ENCODE peak calls at places on chromosomes 1 and 21, in five cellular contexts. One of them, this sample, is unnamed.
A peak's percentile ranks its signal among the peaks of the same experiment; 100 is the strongest.

GRCh38 chr21:31012133-31013089 is 25.9 kb downstream of the KRTAP19-8 start:
- DNase-seq in pancreas: no peak
- DNase-seq in mesendoderm: no peak
- DNase-seq in cardiac muscle cell: no peak
- DNase-seq in PC-9: no peak
- DNase-seq in this sample: no peak

GRCh38 chr1:22412932-22413727 is 38.5 kb upstream of the ZBTB40 start:
- DNase-seq in mesendoderm: peak; percentile 68
- DNase-seq in PC-9: peak; percentile 39
- DNase-seq in pancreas: peak; percentile 45
- DNase-seq in cardiac muscle cell: peak; percentile 44
- DNase-seq in this sample: no peak

GRCh38 chr1:90402893-90403849 is 313.9 kb downstream of the BARHL2 start:
- DNase-seq in mesendoderm: peak; percentile 90
- DNase-seq in PC-9: peak; percentile 74
- DNase-seq in cardiac muscle cell: peak; percentile 97
- DNase-seq in pancreas: peak; percentile 77
- DNase-seq in this sample: no peak

GRCh38 chr1:202586018-202586821 is 124.0 kb downstream of the SYT2 start:
- DNase-seq in cardiac muscle cell: peak; percentile 73
- DNase-seq in PC-9: no peak
- DNase-seq in pancreas: no peak
- DNase-seq in mesendoderm: peak; percentile 88
- DNase-seq in this sample: peak; percentile 64

GRCh38 chr1:54475357-54476230 is 69.4 kb upstream of the SSBP3 start:
- DNase-seq in pancreas: no peak
- DNase-seq in mesendoderm: no peak
- DNase-seq in PC-9: no peak
- DNase-seq in cardiac muscle cell: no peak
- DNase-seq in this sample: peak; percentile 55

GRCh38 chr1:180184041-180184440 is 29.4 kb downstream of the QSOX1 start:
- DNase-seq in pancreas: no peak
- DNase-seq in mesendoderm: no peak
- DNase-seq in PC-9: no peak
- DNase-seq in cardiac muscle cell: no peak
- DNase-seq in this sample: no peak

GRCh38 chr1:166069390-166069789 is 97.4 kb downstream of the FAM78B start:
- DNase-seq in PC-9: no peak
- DNase-seq in mesendoderm: peak; percentile 26
- DNase-seq in cardiac muscle cell: no peak
- DNase-seq in pancreas: no peak
- DNase-seq in this sample: no peak

GRCh38 chr1:244794071-244794470 is 41.4 kb upstream of the COX20 start:
- DNase-seq in mesendoderm: no peak
- DNase-seq in cardiac muscle cell: no peak
- DNase-seq in PC-9: no peak
- DNase-seq in pancreas: no peak
- DNase-seq in this sample: no peak

GRCh38 chr21:15751561-15751960 is 21.8 kb downstream of the USP25 start:
- DNase-seq in pancreas: no peak
- DNase-seq in mesendoderm: no peak
- DNase-seq in PC-9: no peak
- DNase-seq in cardiac muscle cell: no peak
- DNase-seq in this sample: no peak

GRCh38 chr1:109474697-109475096 is 8.4 kb downstream of the SYPL2 start:
- DNase-seq in cardiac muscle cell: no peak
- DNase-seq in pancreas: no peak
- DNase-seq in PC-9: no peak
- DNase-seq in mesendoderm: no peak
- DNase-seq in this sample: no peak

GRCh38 chr1:15296602-15297321 is 49.7 kb downstream of the FHAD1 start:
- DNase-seq in cardiac muscle cell: peak; percentile 7
- DNase-seq in PC-9: no peak
- DNase-seq in mesendoderm: no peak
- DNase-seq in pancreas: no peak
- DNase-seq in this sample: no peak

GRCh38 chr1:110696818-110697217 is 22.1 kb upstream of the KCNA3 start:
- DNase-seq in mesendoderm: no peak
- DNase-seq in cardiac muscle cell: no peak
- DNase-seq in pancreas: no peak
- DNase-seq in PC-9: no peak
- DNase-seq in this sample: no peak

GRCh38 chr1:18322353-18323032 is 158.2 kb upstream of the KLHDC7A start:
- DNase-seq in cardiac muscle cell: no peak
- DNase-seq in PC-9: no peak
- DNase-seq in mesendoderm: peak; percentile 80
- DNase-seq in pancreas: no peak
- DNase-seq in this sample: no peak

GRCh38 chr1:64744492-64745180 is at the start of gene RAVER2:
- DNase-seq in pancreas: peak; percentile 82
- DNase-seq in PC-9: peak; percentile 90
- DNase-seq in cardiac muscle cell: peak; percentile 82
- DNase-seq in mesendoderm: peak; percentile 86
- DNase-seq in this sample: peak; percentile 86

GRCh38 chr1:174797398-174797797 is 202.3 kb upstream of the CACYBP start:
- DNase-seq in cardiac muscle cell: no peak
- DNase-seq in PC-9: no peak
- DNase-seq in pancreas: no peak
- DNase-seq in mesendoderm: no peak
- DNase-seq in this sample: no peak

GRCh38 chr1:174800221-174800791 is 199.4 kb upstream of the CACYBP start:
- DNase-seq in PC-9: no peak
- DNase-seq in pancreas: no peak
- DNase-seq in cardiac muscle cell: peak; percentile 6
- DNase-seq in mesendoderm: peak; percentile 16
- DNase-seq in this sample: peak; percentile 48

GRCh38 chr1:174795806-174796205 is 203.9 kb upstream of the CACYBP start:
- DNase-seq in pancreas: no peak
- DNase-seq in PC-9: peak; percentile 13
- DNase-seq in mesendoderm: no peak
- DNase-seq in cardiac muscle cell: no peak
- DNase-seq in this sample: no peak

GRCh38 chr1:174799136-174799479 is 200.6 kb upstream of the CACYBP start:
- DNase-seq in mesendoderm: no peak
- DNase-seq in pancreas: no peak
- DNase-seq in cardiac muscle cell: no peak
- DNase-seq in PC-9: no peak
- DNase-seq in this sample: no peak

GRCh38 chr1:174800951-174801350 is 198.8 kb upstream of the CACYBP start:
- DNase-seq in PC-9: no peak
- DNase-seq in pancreas: no peak
- DNase-seq in mesendoderm: no peak
- DNase-seq in cardiac muscle cell: no peak
- DNase-seq in this sample: no peak
- H3K4me1 ChIP-seq in PC-9: peaks cover 22% of the 10 kb centered on the region
- H3K4me1 ChIP-seq in pancreas: no peaks in the 10 kb centered on the region
- H3K4me1 ChIP-seq in mesendoderm: no peaks in the 10 kb centered on the region
- H3K4me1 ChIP-seq in cardiac muscle cell: peaks cover 7% of the 10 kb centered on the region
- H3K4me1 ChIP-seq in this sample: no peaks in the 10 kb centered on the region

DNA sequence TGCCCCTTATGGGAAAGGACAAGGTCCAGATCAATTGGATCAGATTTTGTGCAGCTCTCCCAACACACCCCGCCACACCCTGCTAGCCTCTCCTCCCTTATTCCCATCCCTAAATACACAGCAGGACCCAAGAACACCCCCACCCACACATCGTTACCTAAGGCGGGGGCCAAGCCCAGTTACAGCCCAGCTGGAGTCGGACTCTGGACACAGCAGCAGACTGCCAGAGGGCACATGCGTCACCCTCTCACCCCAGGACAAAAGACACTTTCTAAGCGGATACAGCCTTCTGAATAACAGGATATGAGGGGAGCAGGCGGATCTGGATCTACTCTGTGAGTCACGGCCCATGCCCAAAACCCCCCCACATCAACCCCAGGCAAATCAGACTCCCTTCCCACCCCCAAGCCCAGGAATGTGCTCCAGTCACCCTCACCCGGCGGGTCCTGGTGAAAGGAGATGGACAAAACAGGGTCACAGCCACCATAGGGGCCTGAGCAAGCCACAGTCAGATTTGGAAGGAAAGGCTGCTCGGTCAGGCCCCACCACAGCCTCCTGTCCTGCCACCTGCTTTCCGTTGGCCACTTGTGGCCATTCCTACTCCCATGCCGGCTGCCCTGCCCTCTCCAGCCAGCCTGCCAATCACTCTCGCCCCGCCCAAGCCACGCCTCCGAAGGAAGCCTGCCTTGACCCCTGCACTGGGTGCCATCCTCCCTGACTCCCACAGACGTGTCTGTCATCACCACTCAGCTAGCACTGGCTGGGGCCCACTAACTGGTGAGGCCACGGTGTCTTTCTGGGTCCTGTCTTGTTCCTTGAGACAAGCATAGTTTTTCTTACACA is 4.0 kb downstream of the S100A16 start:
- DNase-seq in mesendoderm: peak; percentile 83
- DNase-seq in PC-9: peak; percentile 94
- DNase-seq in cardiac muscle cell: peak; percentile 91
- DNase-seq in pancreas: no peak
- DNase-seq in this sample: peak; percentile 94
- H3K4me1 ChIP-seq in mesendoderm: peaks cover 7% of the 10 kb centered on the region
- H3K4me1 ChIP-seq in PC-9: peaks cover 52% of the 10 kb centered on the region
- H3K4me1 ChIP-seq in cardiac muscle cell: peaks cover 33% of the 10 kb centered on the region
- H3K4me1 ChIP-seq in pancreas: no peaks in the 10 kb centered on the region
- H3K4me1 ChIP-seq in this sample: no peaks in the 10 kb centered on the region

DNA sequence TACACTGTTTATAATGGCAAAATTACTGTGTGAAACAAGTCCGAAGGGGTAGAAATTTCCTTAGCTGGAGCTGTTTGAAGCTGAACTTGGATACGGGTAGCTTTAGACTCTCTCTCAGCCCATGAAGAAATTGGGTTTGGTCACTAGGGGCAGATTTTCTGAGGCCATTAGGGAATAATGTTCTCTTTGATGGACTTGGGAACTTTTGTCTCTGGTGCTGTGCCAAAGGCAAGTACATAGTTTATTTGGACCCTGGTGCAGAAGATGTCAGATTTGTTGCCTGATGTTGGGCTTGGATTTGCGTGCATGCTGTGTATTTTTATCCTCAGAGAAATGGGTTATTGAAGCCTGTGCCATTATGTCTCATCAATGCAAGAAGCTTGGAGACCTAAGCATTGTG is 109.6 kb downstream of the VPS13D start:
- DNase-seq in PC-9: no peak
- DNase-seq in pancreas: no peak
- DNase-seq in mesendoderm: peak; percentile 11
- DNase-seq in cardiac muscle cell: peak; percentile 7
- DNase-seq in this sample: no peak
- H3K4me1 ChIP-seq in PC-9: no peaks in the 10 kb centered on the region
- H3K4me1 ChIP-seq in pancreas: peaks cover 94% of the 10 kb centered on the region
- H3K4me1 ChIP-seq in mesendoderm: no peaks in the 10 kb centered on the region
- H3K4me1 ChIP-seq in cardiac muscle cell: peaks cover 59% of the 10 kb centered on the region
- H3K4me1 ChIP-seq in this sample: peaks cover 10% of the 10 kb centered on the region

DNA sequence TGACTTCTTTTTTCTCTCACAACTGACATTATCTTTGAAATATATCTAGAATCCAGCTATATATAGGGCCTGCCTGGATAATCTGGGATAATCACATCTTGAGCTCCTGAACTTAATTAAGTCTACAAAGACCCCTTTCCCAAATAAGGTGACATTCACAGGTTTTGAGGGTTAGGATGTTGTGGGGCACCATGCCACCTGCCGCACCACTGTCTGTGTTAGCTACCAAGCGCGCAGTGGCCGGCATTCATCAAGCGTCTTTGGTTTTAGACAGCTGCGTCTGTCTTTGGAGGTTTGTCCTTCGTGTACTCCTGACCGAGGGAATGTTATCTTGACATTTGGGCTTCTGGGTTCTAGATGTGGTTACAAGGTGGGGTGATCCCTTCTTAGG is 7.5 kb downstream of the TRAPPC10 start:
- DNase-seq in pancreas: no peak
- DNase-seq in mesendoderm: no peak
- DNase-seq in cardiac muscle cell: no peak
- DNase-seq in PC-9: no peak
- DNase-seq in this sample: no peak
- H3K4me1 ChIP-seq in pancreas: no peaks in the 10 kb centered on the region
- H3K4me1 ChIP-seq in mesendoderm: no peaks in the 10 kb centered on the region
- H3K4me1 ChIP-seq in cardiac muscle cell: peaks cover 17% of the 10 kb centered on the region
- H3K4me1 ChIP-seq in PC-9: no peaks in the 10 kb centered on the region
- H3K4me1 ChIP-seq in this sample: peaks cover 52% of the 10 kb centered on the region

DNA sequence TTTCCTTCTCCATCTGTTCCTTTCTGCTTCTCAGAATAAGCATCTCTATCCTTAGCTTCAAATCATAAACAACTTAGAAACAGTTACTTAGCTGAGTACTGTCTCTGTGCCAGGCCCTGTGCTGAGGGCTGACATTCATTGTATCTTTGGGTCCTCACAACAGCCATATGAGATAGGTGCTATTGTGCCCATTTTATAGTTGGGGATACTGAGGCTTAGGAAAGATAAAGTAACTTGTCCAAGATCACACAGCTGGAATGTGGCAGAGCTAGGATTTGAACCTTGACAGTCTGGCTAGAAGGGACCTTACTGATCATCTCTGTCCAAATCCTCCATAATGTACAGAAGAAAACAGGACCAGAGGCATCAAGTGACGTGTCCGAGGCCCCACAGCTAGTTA is 25.0 kb downstream of the CD247 start:
- DNase-seq in PC-9: no peak
- DNase-seq in cardiac muscle cell: no peak
- DNase-seq in mesendoderm: no peak
- DNase-seq in pancreas: no peak
- DNase-seq in this sample: no peak
- H3K4me1 ChIP-seq in PC-9: no peaks in the 10 kb centered on the region
- H3K4me1 ChIP-seq in cardiac muscle cell: peaks cover 25% of the 10 kb centered on the region
- H3K4me1 ChIP-seq in mesendoderm: peaks cover 8% of the 10 kb centered on the region
- H3K4me1 ChIP-seq in pancreas: no peaks in the 10 kb centered on the region
- H3K4me1 ChIP-seq in this sample: no peaks in the 10 kb centered on the region

DNA sequence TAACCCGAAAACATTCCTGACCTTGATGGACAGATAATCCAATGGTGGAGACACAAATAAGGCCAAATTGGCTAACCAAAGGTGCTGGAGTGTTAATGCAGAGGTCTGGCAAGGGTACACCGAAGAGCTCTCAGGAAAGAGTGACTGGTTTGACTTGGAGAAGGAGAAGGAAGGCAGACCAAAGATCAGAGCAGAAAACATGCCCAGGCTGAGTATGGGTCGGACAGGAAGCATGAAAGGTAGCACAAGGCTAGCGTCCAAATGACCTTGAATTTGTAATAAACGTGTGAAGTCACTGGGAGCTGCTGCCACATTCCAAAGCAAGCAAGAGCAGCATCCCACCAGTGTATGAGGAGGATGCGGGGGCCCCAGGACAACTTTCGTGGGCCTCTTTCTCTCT is 45.7 kb downstream of the APP start:
- DNase-seq in cardiac muscle cell: no peak
- DNase-seq in mesendoderm: no peak
- DNase-seq in PC-9: no peak
- DNase-seq in pancreas: peak; percentile 30
- DNase-seq in this sample: no peak
- H3K4me1 ChIP-seq in cardiac muscle cell: peaks cover 59% of the 10 kb centered on the region
- H3K4me1 ChIP-seq in mesendoderm: peaks cover 23% of the 10 kb centered on the region
- H3K4me1 ChIP-seq in PC-9: peaks cover 5% of the 10 kb centered on the region
- H3K4me1 ChIP-seq in pancreas: peaks cover 57% of the 10 kb centered on the region
- H3K4me1 ChIP-seq in this sample: peaks cover 28% of the 10 kb centered on the region

GRCh38 chr1:233111731-233112130 is 161.3 kb downstream of the NTPCR start:
- DNase-seq in mesendoderm: no peak
- DNase-seq in cardiac muscle cell: no peak
- DNase-seq in pancreas: no peak
- DNase-seq in PC-9: no peak
- DNase-seq in this sample: no peak
- H3K4me1 ChIP-seq in mesendoderm: peaks cover 13% of the 10 kb centered on the region
- H3K4me1 ChIP-seq in cardiac muscle cell: peaks cover 10% of the 10 kb centered on the region
- H3K4me1 ChIP-seq in pancreas: no peaks in the 10 kb centered on the region
- H3K4me1 ChIP-seq in PC-9: peaks cover 64% of the 10 kb centered on the region
- H3K4me1 ChIP-seq in this sample: peaks cover 8% of the 10 kb centered on the region

This sample was measured in Peyer's patch.